ENCODE peak calls at places on chromosomes 7 and 10, in seven cellular contexts. C is hepatocyte, B is GM23248, G is neural progenitor cell, K is aorta, Y is Panc1, W is mammary epithelial cell. L is an unnamed sample. For H3K27me3, the result is how much of the 10 kb centered on the place peaks cover.

GRCh38 chr10:107616463-107617131 is 452.1 kb upstream of the SORCS1 start:
- DNase-seq in C (no peak), B (peak), G (no peak), K (no peak), Y (no peak), W (peak), L (no peak)

GRCh38 chr7:95527033-95527775 is 41.5 kb downstream of the ASB4 start:
- DNase-seq in C (peak), B (peak), G (peak), K (no peak), Y (peak), W (peak), L (peak)

GRCh38 chr10:77810446-77811335 is 115.9 kb downstream of the DLG5 start:
- DNase-seq in C (no peak), B (no peak), G (no peak), K (no peak), Y (no peak), W (no peak), L (no peak)

GRCh38 chr7:5689716-5690115 is 91.7 kb downstream of the RNF216 start:
- DNase-seq in C (no peak), B (peak), G (no peak), K (no peak), Y (no peak), W (no peak), L (no peak)

GRCh38 chr7:94252971-94253370 is 141.7 kb upstream of the COL1A2 start:
- DNase-seq in C (no peak), B (no peak), G (no peak), K (no peak), Y (no peak), W (no peak), L (no peak)

GRCh38 chr10:74163313-74164068 is 12.5 kb downstream of the ADK start:
- DNase-seq in C (no peak), B (no peak), G (no peak), K (no peak), Y (no peak), W (no peak), L (no peak)

GRCh38 chr10:114925675-114926204 is 12.3 kb upstream of the TRUB1 start:
- DNase-seq in C (peak), B (peak), G (no peak), K (peak), Y (no peak), W (peak), L (no peak)

GRCh38 chr10:8731415-8732110 is 677.1 kb downstream of the GATA3 start:
- DNase-seq in C (no peak), B (no peak), G (peak), K (no peak), Y (no peak), W (no peak), L (no peak)

GRCh38 chr7:1114505-1114904 is 26.6 kb downstream of the GPER1 start:
- DNase-seq in C (no peak), B (no peak), G (no peak), K (peak), Y (no peak), W (no peak), L (peak)

GRCh38 chr7:856444-857095 is 19.8 kb upstream of the GET4 start:
- DNase-seq in C (no peak), B (no peak), G (no peak), K (peak), Y (no peak), W (no peak), L (no peak)

GRCh38 chr7:27162548-27162848 is 2.8 kb downstream of the HOXA9 start:
- DNase-seq in C (no peak), B (peak), G (no peak), K (no peak), Y (no peak), W (no peak), L (no peak)
- H3K27me3 ChIP-seq in C (half or more), B (under half), G (half or more), K (under half), Y (under half), W (under half), L (half or more)

GRCh38 chr7:97009753-97010732 is 4.7 kb downstream of the DLX6 start:
- DNase-seq in C (no peak), B (no peak), G (peak), K (no peak), Y (no peak), W (no peak), L (peak)
- H3K27me3 ChIP-seq in C (half or more), B (half or more), G (half or more), K (under half), Y (under half), W (under half), L (half or more)

GRCh38 chr7:155450828-155451521 is 7.0 kb upstream of the EN2 start:
- DNase-seq in C (no peak), B (no peak), G (no peak), K (no peak), Y (no peak), W (no peak), L (peak)

GRCh38 chr7:155454183-155455112 is 3.5 kb upstream of the EN2 start:
- DNase-seq in C (no peak), B (no peak), G (peak), K (no peak), Y (no peak), W (no peak), L (peak)

GRCh38 chr7:155451522-155452239 is 6.2 kb upstream of the EN2 start:
- DNase-seq in C (no peak), B (no peak), G (peak), K (no peak), Y (no peak), W (no peak), L (no peak)

GRCh38 chr7:155453296-155454182 is 4.4 kb upstream of the EN2 start:
- DNase-seq in C (no peak), B (no peak), G (peak), K (no peak), Y (no peak), W (no peak), L (peak)

DNA sequence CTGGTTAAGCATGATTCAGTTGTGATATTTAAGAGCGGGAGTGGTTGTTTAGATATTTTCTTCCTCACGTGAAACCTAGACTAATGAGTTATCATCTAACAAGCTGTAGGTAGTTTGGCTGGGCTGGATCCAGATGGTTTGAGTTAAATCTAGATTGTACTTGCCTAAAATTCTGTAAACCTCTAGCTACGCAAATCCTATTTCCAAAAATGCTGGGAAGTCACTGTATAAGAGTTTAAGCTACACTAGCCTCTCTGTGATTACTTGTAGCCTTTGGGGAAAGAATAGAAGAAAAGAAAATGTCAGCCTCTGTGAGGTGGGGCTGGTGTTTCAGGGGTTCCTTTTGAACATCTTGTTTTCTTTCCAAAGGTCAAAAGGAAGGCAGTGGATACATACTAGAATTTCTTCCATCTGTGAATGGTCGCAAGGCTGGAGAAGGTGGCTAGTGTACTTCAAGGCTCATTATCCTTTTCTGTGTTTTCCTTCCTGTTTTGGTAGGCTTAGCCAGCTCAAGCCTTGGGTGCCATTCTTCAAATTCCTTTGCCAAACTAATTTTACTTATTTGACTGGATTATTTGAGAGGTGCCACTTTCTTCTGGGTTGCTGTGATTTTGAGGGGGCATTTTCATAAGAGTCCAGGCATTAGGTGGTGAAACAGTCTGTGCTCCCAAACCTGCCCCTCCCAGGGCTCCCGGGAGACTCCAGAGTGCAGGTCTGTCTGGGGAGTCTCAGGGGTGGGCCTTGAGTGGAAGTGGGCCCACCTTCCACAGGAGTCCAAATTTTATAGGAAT is 5.2 kb upstream of the EN2 start:
- DNase-seq in C (no peak), B (no peak), G (no peak), K (no peak), Y (no peak), W (no peak), L (no peak)
- H3K27me3 ChIP-seq in C (half or more), B (half or more), G (half or more), K (under half), Y (under half), W (half or more), L (half or more)

DNA sequence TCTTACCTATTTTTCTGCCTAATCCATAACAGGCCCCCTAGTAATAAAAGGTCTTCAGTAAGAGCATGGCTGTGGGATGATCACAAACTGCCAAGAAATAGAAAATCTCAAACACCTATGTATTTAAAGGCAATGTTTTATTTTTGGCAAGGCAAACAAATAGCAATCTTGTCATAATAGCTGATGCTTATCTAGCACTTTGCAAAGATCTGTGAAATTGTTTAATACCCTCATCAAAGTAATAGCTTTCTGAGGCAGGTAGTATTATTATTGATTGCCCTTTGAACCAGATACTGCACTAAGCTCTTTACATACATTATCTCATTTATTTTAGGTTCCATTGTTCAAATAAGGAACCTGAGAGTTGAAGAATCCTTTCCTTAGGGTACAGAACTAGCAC is 1.6 kb upstream of the CADPS2 start:
- DNase-seq in C (no peak), B (no peak), G (no peak), K (no peak), Y (no peak), W (no peak), L (no peak)
- H3K27me3 ChIP-seq in C (under half), B (under half), G (under half), K (under half), Y (under half), W (under half), L (under half)

DNA sequence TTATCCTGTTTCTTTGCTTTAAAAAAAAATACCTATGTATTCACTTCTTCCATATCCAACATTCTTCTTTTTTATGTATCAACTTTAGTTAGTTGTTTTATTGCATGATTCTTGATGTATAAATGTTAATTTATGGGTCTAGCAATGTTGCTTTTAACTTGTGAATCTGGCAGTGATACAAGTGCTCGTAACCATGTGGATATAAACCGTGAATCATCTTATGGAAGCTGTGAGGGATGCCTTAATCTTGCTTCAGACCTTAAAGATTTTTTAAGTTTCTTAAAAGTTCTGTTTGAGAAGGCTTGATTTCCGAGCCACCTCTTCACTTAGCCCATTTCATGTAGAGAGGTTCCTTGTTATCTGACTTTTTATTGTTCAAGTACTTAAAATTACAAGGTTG is 25.9 kb downstream of the HELLS start:
- DNase-seq in C (no peak), B (peak), G (no peak), K (no peak), Y (no peak), W (no peak), L (no peak)
- H3K27me3 ChIP-seq in C (under half), B (under half), G (under half), K (under half), Y (under half), W (under half), L (under half)

GRCh38 chr10:1168763-1169162 is 112.6 kb downstream of the WDR37 start:
- DNase-seq in C (no peak), B (no peak), G (no peak), K (no peak), Y (no peak), W (no peak), L (peak)
- H3K27me3 ChIP-seq in C (under half), B (under half), G (under half), K (under half), Y (under half), W (under half), L (under half)

GRCh38 chr10:91108820-91109219 is 111.6 kb upstream of the PCGF5 start:
- DNase-seq in C (no peak), B (no peak), G (no peak), K (no peak), Y (no peak), W (no peak), L (no peak)
- H3K27me3 ChIP-seq in C (under half), B (under half), G (under half), K (under half), Y (under half), W (under half), L (under half)

GRCh38 chr10:117504601-117505000 is 37.9 kb upstream of the EMX2 start:
- DNase-seq in C (no peak), B (peak), G (no peak), K (no peak), Y (no peak), W (no peak), L (no peak)

GRCh38 chr10:117503170-117503885 is 39.2 kb upstream of the EMX2 start:
- DNase-seq in C (peak), B (peak), G (peak), K (no peak), Y (no peak), W (peak), L (no peak)

GRCh38 chr10:117501460-117502035 is 41.0 kb upstream of the EMX2 start:
- DNase-seq in C (no peak), B (no peak), G (peak), K (no peak), Y (no peak), W (no peak), L (peak)

GRCh38 chr10:117503886-117504205 is 38.7 kb upstream of the EMX2 start:
- DNase-seq in C (no peak), B (peak), G (no peak), K (no peak), Y (no peak), W (no peak), L (no peak)

GRCh38 chr10:117502421-117503169 is 40.0 kb upstream of the EMX2 start:
- DNase-seq in C (no peak), B (no peak), G (no peak), K (no peak), Y (no peak), W (no peak), L (no peak)
- H3K27me3 ChIP-seq in C (under half), B (under half), G (under half), K (under half), Y (under half), W (under half), L (under half)

GRCh38 chr10:23005150-23005549 is 77.3 kb downstream of the ARMC3 start:
- DNase-seq in C (no peak), B (no peak), G (no peak), K (no peak), Y (no peak), W (no peak), L (no peak)

GRCh38 chr10:23001901-23002516 is 74.2 kb downstream of the ARMC3 start:
- DNase-seq in C (no peak), B (peak), G (peak), K (no peak), Y (no peak), W (no peak), L (peak)

GRCh38 chr10:22997102-22997501 is 69.2 kb downstream of the ARMC3 start:
- DNase-seq in C (no peak), B (peak), G (peak), K (no peak), Y (no peak), W (peak), L (peak)

GRCh38 chr10:22999942-23000341 is 72.1 kb downstream of the ARMC3 start:
- DNase-seq in C (no peak), B (no peak), G (peak), K (no peak), Y (no peak), W (no peak), L (no peak)
- H3K27me3 ChIP-seq in C (under half), B (half or more), G (under half), K (under half), Y (under half), W (under half), L (under half)